ENCODE peak calls at places on chromosomes 7 and 10, in six cellular contexts. E, M, D, I, U and T are unnamed samples.

GRCh38 chr7:119127706-119128105 is 903.2 kb downstream of the ANKRD7 start:
- DNase-seq in I (no peak), U (no peak), E (no peak), M (no peak), D (no peak), T (no peak)

GRCh38 chr10:134743-135600 is at the start of gene ZMYND11:
- DNase-seq in M (peak; percentile 42), I (no peak), U (no peak), E (peak; percentile 67), D (peak; percentile 34), T (peak; percentile 58)

GRCh38 chr7:128194533-128195282 is 46.4 kb upstream of the LEP start:
- DNase-seq in U (no peak), E (no peak), M (no peak), D (peak; percentile 14), I (no peak), T (no peak)

GRCh38 chr7:150986099-150986512 is 4.7 kb upstream of the NOS3 start:
- DNase-seq in M (peak; percentile 48), D (peak; percentile 77), I (no peak), U (peak; percentile 21), E (peak; percentile 66), T (no peak)

GRCh38 chr10:13771992-13772391 is 185.2 kb downstream of the PRPF18 start:
- DNase-seq in U (no peak), D (no peak), M (no peak), E (no peak), I (no peak), T (no peak)

GRCh38 chr10:112838784-112839481 is 111.1 kb upstream of the TCF7L2 start:
- DNase-seq in D (peak; percentile 66), I (no peak), M (no peak), E (no peak), U (peak; percentile 28), T (no peak)

GRCh38 chr10:2980791-2981360 is 86.5 kb upstream of the PFKP start:
- DNase-seq in U (no peak), M (peak; percentile 76), D (no peak), I (no peak), E (peak; percentile 71), T (no peak)

GRCh38 chr7:39904077-39904486 is 46.0 kb upstream of the CDK13 start:
- DNase-seq in I (no peak), M (peak; percentile 6), U (no peak), E (no peak), D (no peak), T (no peak)

GRCh38 chr10:63766766-63767505 is 245.7 kb downstream of the REEP3 start:
- DNase-seq in E (peak; percentile 75), M (peak; percentile 22), D (no peak), U (no peak), I (no peak), T (no peak)

GRCh38 chr10:35306852-35307251 is 29.5 kb upstream of the CCNY start:
- DNase-seq in I (no peak), M (peak; percentile 50), E (no peak), D (no peak), U (peak; percentile 100), T (no peak)

GRCh38 chr7:29296421-29296820 is 101.8 kb downstream of the CHN2 start:
- DNase-seq in D (no peak), M (no peak), I (no peak), E (no peak), U (no peak), T (no peak)

GRCh38 chr7:29292886-29293658 is 98.5 kb downstream of the CHN2 start:
- DNase-seq in E (no peak), U (no peak), I (no peak), D (no peak), M (no peak), T (no peak)

GRCh38 chr7:29299986-29300609 is 105.5 kb downstream of the CHN2 start:
- DNase-seq in D (no peak), E (no peak), M (no peak), I (no peak), U (peak; percentile 54), T (no peak)

GRCh38 chr7:29300649-29301048 is 106.1 kb downstream of the CHN2 start:
- DNase-seq in E (no peak), M (no peak), U (no peak), D (no peak), I (no peak), T (no peak)

DNA sequence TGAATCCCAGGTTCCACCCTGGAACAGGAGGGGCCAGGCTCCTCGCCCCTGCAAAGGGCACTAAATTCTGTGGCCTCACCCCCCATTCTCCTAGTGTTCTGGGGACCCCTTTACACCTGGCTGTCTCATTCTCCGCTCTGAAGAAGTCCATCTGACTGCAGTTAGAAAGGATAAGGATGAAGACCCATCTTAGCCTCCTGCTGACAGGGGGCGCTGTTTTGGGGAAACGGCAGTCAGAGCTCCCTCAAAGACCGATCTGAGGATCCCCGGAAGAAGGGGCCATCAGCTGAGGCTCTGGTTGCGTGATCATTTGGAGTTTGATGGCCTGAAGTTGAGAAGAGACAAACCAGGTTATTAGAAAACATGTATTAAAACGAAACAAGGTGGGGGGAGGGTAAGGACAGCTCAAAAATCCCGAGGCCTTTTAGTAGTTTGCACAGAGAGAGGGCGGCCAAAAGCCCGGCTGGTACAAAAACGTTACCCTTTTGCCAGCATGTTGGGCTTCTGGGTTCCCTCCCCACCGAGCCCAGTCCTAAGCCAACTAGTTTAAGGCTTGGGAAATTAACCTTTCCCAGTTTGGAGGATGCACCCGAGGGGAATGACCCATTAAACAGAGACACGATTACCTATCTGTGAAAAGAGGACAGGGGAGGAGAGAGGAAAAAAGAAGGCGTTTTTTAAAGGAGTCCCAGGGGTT is 102.8 kb downstream of the CHN2 start:
- DNase-seq in E (no peak), I (no peak), M (no peak), D (peak; percentile 76), U (no peak), T (no peak)
- H3K14ac ChIP-seq in E (no peak overlapping the region), I (no peak overlapping the region), M (no peak overlapping the region), D (no peak overlapping the region), U (no peak overlapping the region), T (no peak overlapping the region)

DNA sequence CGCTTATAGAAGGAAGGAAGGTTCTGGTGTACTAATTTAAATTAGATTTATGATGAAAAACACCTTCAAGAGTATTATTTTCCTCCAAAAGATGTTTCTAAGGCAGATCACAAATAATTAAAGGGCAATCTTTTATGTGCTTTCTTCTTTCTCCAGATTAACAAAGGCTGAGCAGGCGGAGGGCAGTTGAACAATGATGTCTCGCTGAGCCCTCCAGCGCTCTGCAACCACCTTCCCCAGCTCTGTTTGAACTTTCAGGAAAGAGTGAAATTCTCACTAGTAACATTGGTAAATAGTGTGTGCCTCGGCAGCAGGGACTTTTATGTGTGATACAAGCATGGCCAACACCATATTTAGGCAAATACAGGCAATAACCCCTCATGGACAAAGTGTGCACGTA is 379.1 kb upstream of the MKI67 start:
- DNase-seq in M (no peak), E (no peak), U (no peak), D (no peak), I (no peak), T (peak; percentile 6)
- H3K14ac ChIP-seq in M (no peak overlapping the region), E (no peak overlapping the region), U (no peak overlapping the region), D (no peak overlapping the region), I (no peak overlapping the region), T (no peak overlapping the region)

GRCh38 chr10:72276421-72277339 is 3.0 kb downstream of the DDIT4 start:
- DNase-seq in I (no peak), M (peak; percentile 73), E (peak; percentile 79), U (no peak), D (no peak), T (no peak)

GRCh38 chr10:72277340-72277995 is 3.7 kb downstream of the DDIT4 start:
- DNase-seq in I (no peak), M (peak; percentile 29), D (no peak), U (no peak), E (peak; percentile 63), T (no peak)

GRCh38 chr10:72276013-72276387 is 2.3 kb downstream of the DDIT4 start:
- DNase-seq in D (no peak), I (no peak), U (no peak), M (no peak), E (no peak), T (no peak)

GRCh38 chr10:72278668-72279393 is 5.1 kb downstream of the DDIT4 start:
- DNase-seq in M (no peak), I (no peak), E (no peak), D (no peak), U (no peak), T (no peak)

DNA sequence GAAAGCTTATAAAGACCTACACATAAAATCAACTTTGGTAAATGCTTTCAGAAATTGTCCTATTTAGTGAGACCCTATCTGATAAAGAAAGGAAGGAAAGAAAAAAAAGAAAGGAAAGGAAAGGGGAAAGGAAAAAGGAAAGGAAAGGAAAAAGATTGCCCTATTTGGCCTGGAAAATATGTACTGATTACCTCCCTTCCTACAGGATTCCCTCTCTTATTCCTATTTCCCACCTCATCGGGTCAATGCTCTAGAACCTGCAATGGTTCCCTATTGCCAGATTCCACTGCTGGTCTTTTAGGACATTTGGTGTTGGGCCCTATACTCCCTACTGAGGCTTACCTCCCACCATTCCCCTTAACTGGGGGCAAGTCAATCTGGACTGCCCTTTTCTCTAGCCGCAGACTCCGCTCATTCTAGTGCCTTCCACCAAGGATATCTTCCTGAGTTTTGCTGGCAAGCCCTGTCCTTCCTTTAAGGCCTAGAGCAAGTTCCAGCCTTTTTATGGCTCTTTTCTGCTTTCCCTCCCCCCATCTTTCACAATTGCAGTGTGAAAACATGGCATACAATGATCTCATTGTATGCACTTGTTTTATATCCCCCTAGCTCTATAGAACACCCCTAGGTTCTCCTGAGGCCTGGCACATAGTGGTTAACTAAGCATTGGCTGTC is 4.4 kb downstream of the DDIT4 start:
- DNase-seq in I (no peak), U (no peak), D (no peak), M (peak; percentile 8), E (peak; percentile 77), T (no peak)
- H3K14ac ChIP-seq in I (no peak overlapping the region), U (no peak overlapping the region), D (no peak overlapping the region), M (no peak overlapping the region), E (no peak overlapping the region), T (no peak overlapping the region)

GRCh38 chr10:68118657-68119056 is 9.4 kb downstream of the MYPN start:
- DNase-seq in M (no peak), D (no peak), U (no peak), E (no peak), I (no peak), T (no peak)

GRCh38 chr10:68121020-68121743 is 11.9 kb downstream of the MYPN start:
- DNase-seq in E (no peak), M (no peak), I (no peak), D (no peak), U (no peak), T (no peak)

GRCh38 chr10:68124718-68125117 is 15.4 kb downstream of the MYPN start:
- DNase-seq in I (no peak), M (no peak), D (no peak), U (no peak), E (no peak), T (no peak)

GRCh38 chr10:68125770-68126169 is 16.5 kb downstream of the MYPN start:
- DNase-seq in D (no peak), U (peak; percentile 10), M (no peak), I (no peak), E (peak; percentile 18), T (no peak)

DNA sequence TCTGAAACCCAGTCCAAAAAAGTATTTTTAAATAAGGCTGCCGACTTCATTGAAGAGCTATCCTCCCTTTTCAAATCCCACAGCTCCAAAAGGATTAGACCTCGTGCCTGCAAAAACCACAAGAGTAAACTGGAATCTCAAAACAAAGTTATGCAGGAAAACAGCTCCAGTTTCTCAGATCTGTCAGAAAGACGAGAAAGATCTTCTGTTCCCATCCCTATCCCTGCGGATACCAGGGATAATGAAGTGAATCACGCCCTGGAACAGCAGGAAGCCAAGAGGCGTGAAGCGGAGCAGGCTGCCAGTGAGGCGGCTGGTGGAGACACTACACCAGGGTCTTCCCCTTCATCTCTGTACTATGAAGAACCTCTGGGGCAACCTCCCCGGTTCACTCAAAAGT is 12.6 kb downstream of the MYPN start:
- DNase-seq in M (no peak), U (no peak), E (peak; percentile 43), I (no peak), D (no peak), T (no peak)
- H3K14ac ChIP-seq in M (no peak overlapping the region), U (no peak overlapping the region), E (no peak overlapping the region), I (no peak overlapping the region), D (no peak overlapping the region), T (no peak overlapping the region)

GRCh38 chr7:3956949-3957348 is 655.9 kb downstream of the SDK1 start:
- DNase-seq in E (no peak), M (no peak), D (no peak), I (no peak), U (no peak), T (no peak)
- H3K14ac ChIP-seq in E (no peak overlapping the region), M (no peak overlapping the region), D (no peak overlapping the region), I (no peak overlapping the region), U (no peak overlapping the region), T (no peak overlapping the region)